ENCODE peak calls at places on chromosomes 5 and 9, in four cellular contexts. One of them, this sample, is unnamed.

GRCh38 chr5:45795458-45795857 is 99.3 kb upstream of the HCN1 start:
- DNase-seq in GM19239: no peak
- DNase-seq in HuH-7.5: no peak
- DNase-seq in GM12891: no peak
- DNase-seq in this sample: no peak

GRCh38 chr9:25845867-25846266 is 167.6 kb upstream of the TUSC1 start:
- DNase-seq in GM19239: no peak
- DNase-seq in HuH-7.5: no peak
- DNase-seq in GM12891: no peak
- DNase-seq in this sample: no peak

GRCh38 chr9:34988218-34989055 is 1.1 kb upstream of the DNAJB5 start:
- DNase-seq in GM19239: no peak
- DNase-seq in HuH-7.5: no peak
- DNase-seq in GM12891: no peak
- DNase-seq in this sample: no peak

GRCh38 chr9:134127065-134127580 is 8.8 kb upstream of the WDR5 start:
- DNase-seq in GM19239: no peak
- DNase-seq in HuH-7.5: no peak
- DNase-seq in GM12891: no peak
- DNase-seq in this sample: no peak

GRCh38 chr5:166551384-166551783 is 1740.1 kb upstream of the WWC1 start:
- DNase-seq in GM19239: no peak
- DNase-seq in HuH-7.5: no peak
- DNase-seq in GM12891: no peak
- DNase-seq in this sample: no peak

GRCh38 chr5:38070304-38070703 is 188.1 kb upstream of the EGFLAM start:
- DNase-seq in GM19239: no peak
- DNase-seq in HuH-7.5: no peak
- DNase-seq in GM12891: no peak
- DNase-seq in this sample: no peak

GRCh38 chr9:77816641-77817341 is 168.7 kb upstream of the GNA14 start:
- DNase-seq in GM19239: no peak
- DNase-seq in HuH-7.5: no peak
- DNase-seq in GM12891: no peak
- DNase-seq in this sample: no peak

GRCh38 chr5:177426566-177427210 is at the start of gene GRK6:
- DNase-seq in GM19239: no peak
- DNase-seq in HuH-7.5: peak
- DNase-seq in GM12891: no peak
- DNase-seq in this sample: no peak

GRCh38 chr9:4530375-4530774 is 40.1 kb downstream of the SLC1A1 start:
- DNase-seq in GM19239: peak
- DNase-seq in HuH-7.5: no peak
- DNase-seq in GM12891: no peak
- DNase-seq in this sample: no peak

GRCh38 chr5:155250601-155251000 is 237.0 kb downstream of the KIF4B start:
- DNase-seq in GM19239: no peak
- DNase-seq in HuH-7.5: no peak
- DNase-seq in GM12891: no peak
- DNase-seq in this sample: no peak

GRCh38 chr5:156000115-156000514 is 326.8 kb upstream of the SGCD start:
- DNase-seq in GM19239: no peak
- DNase-seq in HuH-7.5: no peak
- DNase-seq in GM12891: no peak
- DNase-seq in this sample: no peak

GRCh38 chr5:14444988-14445387 is 136.6 kb upstream of the OTULINL start:
- DNase-seq in GM19239: no peak
- DNase-seq in HuH-7.5: no peak
- DNase-seq in GM12891: no peak
- DNase-seq in this sample: no peak

GRCh38 chr5:74632947-74633356 is 7.6 kb downstream of the ENC1 start:
- DNase-seq in GM19239: no peak
- DNase-seq in HuH-7.5: no peak
- DNase-seq in GM12891: no peak
- DNase-seq in this sample: no peak

GRCh38 chr5:10077721-10078551 is 171.8 kb downstream of the ATPSCKMT start:
- DNase-seq in GM19239: no peak
- DNase-seq in HuH-7.5: no peak
- DNase-seq in GM12891: no peak
- DNase-seq in this sample: no peak

GRCh38 chr9:136625101-136626065 is 37.3 kb upstream of the EGFL7 start:
- DNase-seq in GM19239: no peak
- DNase-seq in HuH-7.5: peak
- DNase-seq in GM12891: no peak
- DNase-seq in this sample: peak

This sample was measured in HS-27A.